ENCODE peak calls at places on chromosome 21, in five cellular contexts. One of them, this sample, is unnamed.

GRCh38 chr21:44927587-44928461 is 7.1 kb upstream of the ITGB2 start:
- DNase-seq in HepG2: peak
- DNase-seq in SK-N-SH: no peak
- DNase-seq in K562: peak
- DNase-seq in GM12878: peak
- DNase-seq in this sample: peak

GRCh38 chr21:34180406-34180805 is 107.0 kb downstream of the MRPS6 start:
- DNase-seq in HepG2: no peak
- DNase-seq in GM12878: no peak
- DNase-seq in SK-N-SH: no peak
- DNase-seq in K562: no peak
- DNase-seq in this sample: no peak

GRCh38 chr21:37119421-37120218 is 46.6 kb downstream of the TTC3 start:
- DNase-seq in SK-N-SH: no peak
- DNase-seq in K562: no peak
- DNase-seq in HepG2: peak
- DNase-seq in GM12878: no peak
- DNase-seq in this sample: no peak

GRCh38 chr21:27301216-27301615 is 334.3 kb upstream of the ADAMTS5 start:
- DNase-seq in GM12878: no peak
- DNase-seq in SK-N-SH: no peak
- DNase-seq in HepG2: no peak
- DNase-seq in K562: no peak
- DNase-seq in this sample: no peak

GRCh38 chr21:35942211-35943144 is 117.8 kb downstream of the SETD4 start:
- DNase-seq in K562: no peak
- DNase-seq in GM12878: no peak
- DNase-seq in HepG2: no peak
- DNase-seq in SK-N-SH: no peak
- DNase-seq in this sample: no peak

GRCh38 chr21:36866419-36866818 is 100.0 kb downstream of the HLCS start:
- DNase-seq in SK-N-SH: no peak
- DNase-seq in GM12878: no peak
- DNase-seq in K562: no peak
- DNase-seq in HepG2: no peak
- DNase-seq in this sample: no peak

GRCh38 chr21:36456714-36457399 is 23.1 kb downstream of the CLDN14 start:
- DNase-seq in K562: no peak
- DNase-seq in GM12878: no peak
- DNase-seq in SK-N-SH: no peak
- DNase-seq in HepG2: no peak
- DNase-seq in this sample: no peak

GRCh38 chr21:16492892-16493291 is 763.1 kb downstream of the USP25 start:
- DNase-seq in K562: no peak
- DNase-seq in SK-N-SH: no peak
- DNase-seq in HepG2: no peak
- DNase-seq in GM12878: no peak
- DNase-seq in this sample: no peak

GRCh38 chr21:34693192-34693810 is 24.5 kb downstream of the CLIC6 start:
- DNase-seq in GM12878: no peak
- DNase-seq in SK-N-SH: peak
- DNase-seq in K562: peak
- DNase-seq in HepG2: peak
- DNase-seq in this sample: peak

GRCh38 chr21:35508389-35508888 is 459.3 kb upstream of the RUNX1 start:
- DNase-seq in SK-N-SH: no peak
- DNase-seq in GM12878: no peak
- DNase-seq in HepG2: peak
- DNase-seq in K562: peak
- DNase-seq in this sample: peak

GRCh38 chr21:26659181-26659580 is 86.1 kb upstream of the CYYR1 start:
- DNase-seq in SK-N-SH: no peak
- DNase-seq in HepG2: no peak
- DNase-seq in GM12878: no peak
- DNase-seq in K562: no peak
- DNase-seq in this sample: no peak

GRCh38 chr21:29788752-29789151 is 151.0 kb downstream of the GRIK1 start:
- DNase-seq in SK-N-SH: no peak
- DNase-seq in K562: no peak
- DNase-seq in HepG2: no peak
- DNase-seq in GM12878: no peak
- DNase-seq in this sample: no peak

GRCh38 chr21:25568230-25568629 is 39.1 kb downstream of the MRPL39 start:
- DNase-seq in K562: no peak
- DNase-seq in GM12878: no peak
- DNase-seq in HepG2: no peak
- DNase-seq in SK-N-SH: no peak
- DNase-seq in this sample: no peak

GRCh38 chr21:44954281-44954771 is 14.5 kb downstream of the SLX9 start:
- DNase-seq in GM12878: no peak
- DNase-seq in SK-N-SH: no peak
- DNase-seq in HepG2: no peak
- DNase-seq in K562: no peak
- DNase-seq in this sample: no peak

GRCh38 chr21:31337086-31337485 is 7.0 kb downstream of the TIAM1 start:
- DNase-seq in K562: no peak
- DNase-seq in GM12878: no peak
- DNase-seq in SK-N-SH: no peak
- DNase-seq in HepG2: no peak
- DNase-seq in this sample: no peak

GRCh38 chr21:36436829-36437744 is 42.8 kb downstream of the CLDN14 start:
- DNase-seq in GM12878: no peak
- DNase-seq in SK-N-SH: no peak
- DNase-seq in K562: no peak
- DNase-seq in HepG2: no peak
- DNase-seq in this sample: no peak

GRCh38 chr21:34280389-34280795 is 83.4 kb upstream of the KCNE2 start:
- DNase-seq in K562: no peak
- DNase-seq in SK-N-SH: no peak
- DNase-seq in GM12878: no peak
- DNase-seq in HepG2: no peak
- DNase-seq in this sample: no peak

GRCh38 chr21:44726803-44727202 is 15.4 kb upstream of the TSPEAR start:
- DNase-seq in SK-N-SH: no peak
- DNase-seq in GM12878: no peak
- DNase-seq in HepG2: no peak
- DNase-seq in K562: no peak
- DNase-seq in this sample: no peak

GRCh38 chr21:36188081-36188681 is 31.6 kb downstream of the DOP1B start:
- DNase-seq in HepG2: peak
- DNase-seq in SK-N-SH: no peak
- DNase-seq in K562: no peak
- DNase-seq in GM12878: no peak
- DNase-seq in this sample: peak

GRCh38 chr21:21624674-21625073 is 626.5 kb downstream of the NCAM2 start:
- DNase-seq in SK-N-SH: no peak
- DNase-seq in HepG2: no peak
- DNase-seq in GM12878: no peak
- DNase-seq in K562: no peak
- DNase-seq in this sample: no peak
- TF ChIP-seq CHD2 in SK-N-SH: no peak
- TF ChIP-seq CHD2 in HepG2: no peak
- TF ChIP-seq CHD2 in GM12878: no peak
- TF ChIP-seq CHD2 in K562: no peak
- TF ChIP-seq CHD2 in this sample: no peak

DNA sequence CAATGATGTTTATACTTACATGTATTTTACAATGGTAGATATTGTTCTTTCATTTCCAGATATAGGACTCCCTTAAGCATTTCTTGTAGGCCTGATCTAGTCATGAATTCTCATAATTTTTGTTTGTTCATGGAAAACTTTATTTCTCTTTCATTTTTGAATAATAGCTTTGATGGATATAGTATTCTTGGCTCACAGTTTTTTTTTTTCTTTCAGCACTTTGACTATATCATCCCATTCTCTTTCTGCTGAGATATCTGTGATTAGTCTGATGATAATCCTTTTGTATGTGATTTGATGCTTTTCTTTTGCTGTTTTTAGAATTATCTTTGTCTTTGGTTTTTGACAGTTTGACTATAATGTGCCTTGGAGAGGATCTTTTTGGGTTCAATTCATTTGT is 24.1 kb upstream of the CHODL start:
- DNase-seq in GM12878: no peak
- DNase-seq in SK-N-SH: no peak
- DNase-seq in HepG2: no peak
- DNase-seq in K562: no peak
- DNase-seq in this sample: no peak
- TF ChIP-seq REST in GM12878: no peak
- TF ChIP-seq REST in SK-N-SH: no peak
- TF ChIP-seq REST in HepG2: no peak
- TF ChIP-seq REST in K562: no peak
- TF ChIP-seq REST in this sample: no peak

GRCh38 chr21:41362605-41363369 is 960 bp downstream of the MX2 start:
- DNase-seq in K562: no peak
- DNase-seq in GM12878: no peak
- DNase-seq in HepG2: no peak
- DNase-seq in SK-N-SH: no peak
- DNase-seq in this sample: no peak

GRCh38 chr21:41361053-41361785 is 608 bp upstream of the MX2 start:
- DNase-seq in HepG2: peak
- DNase-seq in GM12878: no peak
- DNase-seq in K562: no peak
- DNase-seq in SK-N-SH: no peak
- DNase-seq in this sample: no peak

GRCh38 chr21:41360072-41360821 is 1.6 kb upstream of the MX2 start:
- DNase-seq in SK-N-SH: no peak
- DNase-seq in HepG2: peak
- DNase-seq in K562: no peak
- DNase-seq in GM12878: no peak
- DNase-seq in this sample: no peak

GRCh38 chr21:41363370-41364270 is 1.8 kb downstream of the MX2 start:
- DNase-seq in K562: no peak
- DNase-seq in GM12878: no peak
- DNase-seq in HepG2: no peak
- DNase-seq in SK-N-SH: no peak
- DNase-seq in this sample: no peak

DNA sequence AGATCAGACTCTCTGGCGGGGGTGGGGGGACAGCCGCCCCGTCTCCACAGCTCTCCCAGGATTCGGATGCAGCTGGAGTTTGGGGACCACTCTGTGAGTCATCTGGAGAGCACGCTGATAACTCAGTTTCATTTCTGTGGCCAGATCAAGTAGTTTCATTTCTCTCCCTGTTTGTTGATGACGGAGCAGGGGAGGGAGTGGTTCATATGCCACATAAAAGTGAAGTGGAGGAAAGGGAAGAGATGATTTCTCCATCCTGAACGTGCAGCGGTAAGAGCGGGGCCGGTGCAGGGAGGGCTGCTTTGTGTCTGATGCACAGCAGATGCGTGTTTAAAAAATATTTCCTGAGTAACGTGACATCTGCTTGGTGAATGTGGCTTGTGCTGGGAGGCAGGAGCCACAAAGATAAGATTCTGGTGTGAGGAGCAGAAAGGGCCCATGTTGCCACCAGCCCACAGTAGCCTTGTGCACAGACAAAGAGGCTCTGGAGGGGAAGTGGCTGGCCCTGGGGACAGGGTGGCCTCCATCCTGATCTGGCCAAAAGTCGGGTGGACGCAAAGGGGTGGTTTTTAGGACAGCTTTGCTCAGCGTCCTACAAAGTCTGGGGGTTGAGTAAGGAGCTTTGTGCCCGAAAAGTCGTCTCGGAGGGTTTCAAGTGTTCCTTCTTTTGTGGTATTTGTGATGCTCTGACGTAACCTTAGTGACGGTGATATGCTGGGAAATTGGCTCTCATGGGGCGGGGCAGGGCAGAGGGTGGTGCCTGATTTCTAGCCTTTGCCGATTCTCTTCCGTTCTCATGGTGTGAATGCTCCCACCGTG is at the start of gene MX2:
- DNase-seq in K562: no peak
- DNase-seq in HepG2: peak
- DNase-seq in SK-N-SH: no peak
- DNase-seq in GM12878: peak
- DNase-seq in this sample: no peak
- TF ChIP-seq CHD2 in K562: no peak
- TF ChIP-seq CHD2 in HepG2: no peak
- TF ChIP-seq CHD2 in SK-N-SH: no peak
- TF ChIP-seq CHD2 in GM12878: peak
- TF ChIP-seq CHD2 in this sample: no peak

GRCh38 chr21:45988366-45989347 is 7.1 kb downstream of the COL6A1 start:
- DNase-seq in SK-N-SH: no peak
- DNase-seq in GM12878: no peak
- DNase-seq in HepG2: no peak
- DNase-seq in K562: no peak
- DNase-seq in this sample: no peak
- TF ChIP-seq REST in SK-N-SH: no peak
- TF ChIP-seq REST in GM12878: no peak
- TF ChIP-seq REST in HepG2: no peak
- TF ChIP-seq REST in K562: no peak
- TF ChIP-seq REST in this sample: no peak

DNA sequence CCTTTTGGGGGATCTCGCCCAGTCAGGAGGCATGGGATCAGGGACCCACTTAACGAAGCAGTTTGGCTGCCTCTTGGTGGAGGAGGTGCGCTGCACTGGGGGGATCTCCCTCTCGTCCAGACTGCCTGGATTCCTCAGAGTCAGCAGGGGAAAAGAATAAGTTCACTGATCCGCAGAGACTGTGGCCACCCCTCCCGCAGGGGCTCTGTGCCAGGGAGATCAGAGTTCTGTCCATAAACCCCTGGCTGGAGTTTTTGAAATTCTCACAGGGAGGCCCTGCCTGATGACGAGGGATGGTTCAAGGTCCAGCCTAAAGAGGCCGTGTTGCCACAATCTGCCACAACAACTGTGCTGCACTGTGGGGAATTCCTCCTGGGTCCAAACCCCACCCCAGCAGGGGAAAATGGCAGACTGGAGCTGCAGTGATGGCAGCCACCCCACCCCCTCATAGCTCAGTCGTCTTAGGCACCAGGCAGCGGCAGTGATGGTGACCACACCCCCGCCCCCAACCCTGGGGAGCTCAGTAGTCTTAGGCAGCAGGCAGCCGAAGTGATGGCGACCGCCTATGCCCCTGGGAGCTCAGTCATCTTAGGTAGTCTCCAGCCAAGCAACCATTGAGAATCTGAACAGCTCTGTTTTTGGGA is 273.8 kb upstream of the USP25 start:
- DNase-seq in GM12878: no peak
- DNase-seq in HepG2: peak
- DNase-seq in SK-N-SH: no peak
- DNase-seq in K562: no peak
- DNase-seq in this sample: no peak
- TF ChIP-seq CHD2 in GM12878: no peak
- TF ChIP-seq CHD2 in HepG2: no peak
- TF ChIP-seq CHD2 in SK-N-SH: no peak
- TF ChIP-seq CHD2 in K562: no peak
- TF ChIP-seq CHD2 in this sample: no peak

GRCh38 chr21:42047821-42048613 is 23.1 kb upstream of the UMODL1 start:
- DNase-seq in SK-N-SH: no peak
- DNase-seq in HepG2: no peak
- DNase-seq in GM12878: no peak
- DNase-seq in K562: no peak
- DNase-seq in this sample: no peak
- TF ChIP-seq REST in SK-N-SH: no peak
- TF ChIP-seq REST in HepG2: no peak
- TF ChIP-seq REST in GM12878: no peak
- TF ChIP-seq REST in K562: no peak
- TF ChIP-seq REST in this sample: no peak

This sample was measured in A549.